ENCODE peak calls at places on chromosomes 2 and 18, in nine cellular contexts. One of them, this sample, is unnamed. For H3K9me3, the result is how much of the 10 kb centered on the place peaks cover.

GRCh38 chr18:62486290-62486964 is 36.4 kb upstream of the ZCCHC2 start:
- DNase-seq in neural progenitor cell: no peak
- DNase-seq in hepatocyte: peak
- DNase-seq in astrocyte: peak
- DNase-seq in HepG2: peak
- DNase-seq in fibroblast of lung: no peak
- DNase-seq in mammary epithelial cell: peak
- DNase-seq in MM.1S: no peak
- DNase-seq in GM23248: peak
- DNase-seq in this sample: peak

GRCh38 chr18:80229342-80229741 is 18.0 kb downstream of the PARD6G start:
- DNase-seq in HepG2: no peak
- DNase-seq in neural progenitor cell: no peak
- DNase-seq in hepatocyte: no peak
- DNase-seq in MM.1S: no peak
- DNase-seq in fibroblast of lung: peak
- DNase-seq in astrocyte: no peak
- DNase-seq in GM23248: no peak
- DNase-seq in mammary epithelial cell: no peak
- DNase-seq in this sample: no peak

GRCh38 chr2:121902616-121903015 is 147.2 kb downstream of the TSN start:
- DNase-seq in mammary epithelial cell: no peak
- DNase-seq in astrocyte: no peak
- DNase-seq in fibroblast of lung: no peak
- DNase-seq in GM23248: no peak
- DNase-seq in HepG2: no peak
- DNase-seq in neural progenitor cell: no peak
- DNase-seq in hepatocyte: no peak
- DNase-seq in MM.1S: no peak
- DNase-seq in this sample: no peak

GRCh38 chr2:26318950-26319349 is 27.0 kb upstream of the SELENOI start:
- DNase-seq in astrocyte: no peak
- DNase-seq in GM23248: no peak
- DNase-seq in HepG2: no peak
- DNase-seq in hepatocyte: no peak
- DNase-seq in neural progenitor cell: peak
- DNase-seq in MM.1S: no peak
- DNase-seq in fibroblast of lung: no peak
- DNase-seq in mammary epithelial cell: no peak
- DNase-seq in this sample: no peak

GRCh38 chr2:2775018-2775417 is 443.9 kb upstream of the MYT1L start:
- DNase-seq in astrocyte: no peak
- DNase-seq in HepG2: no peak
- DNase-seq in GM23248: no peak
- DNase-seq in neural progenitor cell: no peak
- DNase-seq in fibroblast of lung: no peak
- DNase-seq in hepatocyte: no peak
- DNase-seq in MM.1S: no peak
- DNase-seq in mammary epithelial cell: peak
- DNase-seq in this sample: no peak

GRCh38 chr2:5365871-5366461 is 326.2 kb upstream of the SOX11 start:
- DNase-seq in MM.1S: peak
- DNase-seq in mammary epithelial cell: peak
- DNase-seq in GM23248: peak
- DNase-seq in hepatocyte: peak
- DNase-seq in HepG2: peak
- DNase-seq in fibroblast of lung: peak
- DNase-seq in neural progenitor cell: peak
- DNase-seq in astrocyte: peak
- DNase-seq in this sample: peak

GRCh38 chr2:74867841-74868658 is 34.1 kb downstream of the HK2 start:
- DNase-seq in MM.1S: no peak
- DNase-seq in hepatocyte: peak
- DNase-seq in HepG2: no peak
- DNase-seq in astrocyte: peak
- DNase-seq in mammary epithelial cell: no peak
- DNase-seq in GM23248: peak
- DNase-seq in neural progenitor cell: no peak
- DNase-seq in fibroblast of lung: peak
- DNase-seq in this sample: peak

GRCh38 chr2:174334781-174335604 is at the start of gene SP9:
- DNase-seq in HepG2: peak
- DNase-seq in GM23248: peak
- DNase-seq in fibroblast of lung: peak
- DNase-seq in mammary epithelial cell: no peak
- DNase-seq in hepatocyte: peak
- DNase-seq in astrocyte: peak
- DNase-seq in MM.1S: peak
- DNase-seq in neural progenitor cell: peak
- DNase-seq in this sample: no peak

GRCh38 chr2:15747698-15748471 is 156.2 kb downstream of the DDX1 start:
- DNase-seq in mammary epithelial cell: no peak
- DNase-seq in astrocyte: no peak
- DNase-seq in neural progenitor cell: peak
- DNase-seq in fibroblast of lung: no peak
- DNase-seq in GM23248: no peak
- DNase-seq in MM.1S: no peak
- DNase-seq in HepG2: no peak
- DNase-seq in hepatocyte: no peak
- DNase-seq in this sample: no peak

GRCh38 chr2:81903534-81903933 is 1599.0 kb upstream of the LRRTM1 start:
- DNase-seq in neural progenitor cell: no peak
- DNase-seq in HepG2: no peak
- DNase-seq in GM23248: no peak
- DNase-seq in hepatocyte: no peak
- DNase-seq in MM.1S: no peak
- DNase-seq in mammary epithelial cell: no peak
- DNase-seq in fibroblast of lung: no peak
- DNase-seq in astrocyte: no peak
- DNase-seq in this sample: no peak

GRCh38 chr2:81895620-81896245 is 1591.2 kb upstream of the LRRTM1 start:
- DNase-seq in fibroblast of lung: no peak
- DNase-seq in GM23248: no peak
- DNase-seq in astrocyte: peak
- DNase-seq in mammary epithelial cell: no peak
- DNase-seq in HepG2: no peak
- DNase-seq in MM.1S: no peak
- DNase-seq in hepatocyte: peak
- DNase-seq in neural progenitor cell: no peak
- DNase-seq in this sample: no peak

DNA sequence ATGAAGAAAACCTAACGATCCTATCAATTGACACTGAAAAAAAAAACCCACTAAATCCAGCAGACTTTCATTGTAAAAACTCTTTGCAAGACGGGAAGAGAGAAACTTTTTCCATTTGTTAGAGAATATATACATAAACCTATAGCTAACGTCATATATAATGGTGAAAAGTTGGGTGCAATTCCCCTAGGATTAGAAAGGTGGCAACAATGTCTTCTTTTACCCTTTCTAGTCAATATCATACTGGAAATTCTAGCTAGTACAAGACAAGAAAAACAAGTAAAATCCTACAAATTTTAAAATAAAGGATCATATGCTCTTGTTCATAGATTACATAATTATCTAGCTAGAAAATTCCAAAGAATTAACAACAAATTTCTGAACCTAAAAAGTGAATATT is 1596.5 kb upstream of the LRRTM1 start:
- DNase-seq in MM.1S: peak
- DNase-seq in mammary epithelial cell: no peak
- DNase-seq in GM23248: no peak
- DNase-seq in hepatocyte: peak
- DNase-seq in astrocyte: no peak
- DNase-seq in fibroblast of lung: peak
- DNase-seq in neural progenitor cell: peak
- DNase-seq in HepG2: no peak
- DNase-seq in this sample: no peak
- TF ChIP-seq EZH2 in MM.1S: no peak
- TF ChIP-seq EZH2 in mammary epithelial cell: no peak
- TF ChIP-seq EZH2 in GM23248: no peak
- TF ChIP-seq EZH2 in hepatocyte: no peak
- TF ChIP-seq EZH2 in astrocyte: no peak
- TF ChIP-seq EZH2 in fibroblast of lung: no peak
- TF ChIP-seq EZH2 in neural progenitor cell: no peak
- TF ChIP-seq EZH2 in HepG2: no peak
- TF ChIP-seq EZH2 in this sample: no peak

DNA sequence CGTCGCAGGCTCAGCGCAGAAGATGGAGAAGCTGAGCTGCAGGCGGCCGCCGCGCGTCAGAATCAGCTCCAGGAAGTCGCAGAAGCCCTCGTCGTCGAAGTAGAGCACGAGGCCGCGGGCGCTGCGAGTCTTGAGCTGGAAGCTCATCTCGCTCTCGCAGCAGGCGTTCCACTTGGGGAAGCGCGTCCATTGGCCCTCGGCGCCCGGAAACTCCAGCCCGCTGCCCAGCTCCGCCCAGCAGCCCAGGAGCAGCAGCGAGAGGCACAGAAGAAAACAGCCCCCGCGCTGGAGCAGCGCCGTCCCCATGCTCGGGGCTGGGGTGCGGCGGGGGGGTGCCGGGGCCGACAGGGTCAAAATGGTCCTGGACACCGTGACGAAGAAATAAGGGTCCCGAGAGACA is 4.0 kb downstream of the NRXN1 start:
- DNase-seq in astrocyte: no peak
- DNase-seq in GM23248: no peak
- DNase-seq in hepatocyte: no peak
- DNase-seq in HepG2: no peak
- DNase-seq in mammary epithelial cell: no peak
- DNase-seq in fibroblast of lung: no peak
- DNase-seq in MM.1S: no peak
- DNase-seq in neural progenitor cell: no peak
- DNase-seq in this sample: no peak
- H3K27ac ChIP-seq in astrocyte: no peak
- H3K27ac ChIP-seq in GM23248: no peak
- H3K27ac ChIP-seq in hepatocyte: no peak
- H3K27ac ChIP-seq in HepG2: no peak
- H3K27ac ChIP-seq in mammary epithelial cell: no peak
- H3K27ac ChIP-seq in fibroblast of lung: no peak
- H3K27ac ChIP-seq in MM.1S: no peak
- H3K27ac ChIP-seq in neural progenitor cell: no peak
- H3K27ac ChIP-seq in this sample: no peak

GRCh38 chr2:239814917-239815637 is 210.1 kb downstream of the NDUFA10 start:
- DNase-seq in MM.1S: no peak
- DNase-seq in hepatocyte: no peak
- DNase-seq in astrocyte: no peak
- DNase-seq in GM23248: peak
- DNase-seq in mammary epithelial cell: no peak
- DNase-seq in fibroblast of lung: no peak
- DNase-seq in neural progenitor cell: no peak
- DNase-seq in HepG2: no peak
- DNase-seq in this sample: no peak
- H3K9me3 ChIP-seq in MM.1S: under half
- H3K9me3 ChIP-seq in hepatocyte: under half
- H3K9me3 ChIP-seq in astrocyte: under half
- H3K9me3 ChIP-seq in GM23248: under half
- H3K9me3 ChIP-seq in mammary epithelial cell: under half
- H3K9me3 ChIP-seq in fibroblast of lung: under half
- H3K9me3 ChIP-seq in neural progenitor cell: under half
- H3K9me3 ChIP-seq in HepG2: under half
- H3K9me3 ChIP-seq in this sample: under half

DNA sequence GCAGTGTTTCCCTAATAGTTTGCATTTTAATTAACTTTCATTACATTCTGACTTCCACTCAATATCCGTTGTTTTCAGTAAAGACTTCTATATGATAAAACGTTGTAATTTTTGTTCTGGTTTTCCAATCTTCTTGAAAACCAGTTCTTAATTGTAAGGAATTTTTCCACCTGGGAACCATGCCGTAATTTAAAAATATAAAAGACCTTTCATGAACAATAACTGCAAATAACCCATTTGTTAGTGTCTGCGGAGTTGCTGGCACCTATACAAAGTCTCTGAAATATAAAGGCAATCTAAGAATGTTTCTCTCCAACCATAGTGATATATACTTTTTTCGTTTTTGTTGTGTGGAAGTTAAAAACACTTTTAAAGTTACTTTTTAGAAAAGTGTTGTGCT is 7.7 kb upstream of the SATB2 start:
- DNase-seq in hepatocyte: no peak
- DNase-seq in MM.1S: no peak
- DNase-seq in mammary epithelial cell: no peak
- DNase-seq in fibroblast of lung: no peak
- DNase-seq in neural progenitor cell: no peak
- DNase-seq in HepG2: no peak
- DNase-seq in GM23248: no peak
- DNase-seq in astrocyte: no peak
- DNase-seq in this sample: no peak
- TF ChIP-seq EZH2 in hepatocyte: no peak
- TF ChIP-seq EZH2 in MM.1S: no peak
- TF ChIP-seq EZH2 in mammary epithelial cell: no peak
- TF ChIP-seq EZH2 in fibroblast of lung: no peak
- TF ChIP-seq EZH2 in neural progenitor cell: no peak
- TF ChIP-seq EZH2 in HepG2: no peak
- TF ChIP-seq EZH2 in GM23248: no peak
- TF ChIP-seq EZH2 in astrocyte: no peak
- TF ChIP-seq EZH2 in this sample: no peak

GRCh38 chr2:63790913-63791312 is 50.8 kb upstream of the UGP2 start:
- DNase-seq in hepatocyte: peak
- DNase-seq in mammary epithelial cell: peak
- DNase-seq in MM.1S: no peak
- DNase-seq in fibroblast of lung: peak
- DNase-seq in astrocyte: peak
- DNase-seq in HepG2: no peak
- DNase-seq in GM23248: peak
- DNase-seq in neural progenitor cell: no peak
- DNase-seq in this sample: peak
- H3K27ac ChIP-seq in hepatocyte: peak
- H3K27ac ChIP-seq in mammary epithelial cell: peak
- H3K27ac ChIP-seq in MM.1S: no peak
- H3K27ac ChIP-seq in fibroblast of lung: peak
- H3K27ac ChIP-seq in astrocyte: peak
- H3K27ac ChIP-seq in HepG2: no peak
- H3K27ac ChIP-seq in GM23248: peak
- H3K27ac ChIP-seq in neural progenitor cell: no peak
- H3K27ac ChIP-seq in this sample: no peak

GRCh38 chr18:10228380-10228779 is 226.1 kb upstream of the APCDD1 start:
- DNase-seq in HepG2: no peak
- DNase-seq in MM.1S: no peak
- DNase-seq in mammary epithelial cell: no peak
- DNase-seq in hepatocyte: no peak
- DNase-seq in GM23248: no peak
- DNase-seq in neural progenitor cell: no peak
- DNase-seq in astrocyte: no peak
- DNase-seq in fibroblast of lung: no peak
- DNase-seq in this sample: no peak
- H3K9me3 ChIP-seq in HepG2: under half
- H3K9me3 ChIP-seq in MM.1S: under half
- H3K9me3 ChIP-seq in mammary epithelial cell: under half
- H3K9me3 ChIP-seq in hepatocyte: under half
- H3K9me3 ChIP-seq in GM23248: under half
- H3K9me3 ChIP-seq in neural progenitor cell: under half
- H3K9me3 ChIP-seq in astrocyte: under half
- H3K9me3 ChIP-seq in fibroblast of lung: under half
- H3K9me3 ChIP-seq in this sample: under half